ENCODE peak calls at places on chromosomes 2 and 18, in five cellular contexts. T is lower leg skin; B is activated naive CD8-positive, alpha-beta T cell treated with anti-CD3 and anti-CD28 coated beads for 36 hours; C is fibroblast of mammary gland; I is HFFc6. P is an unnamed sample.

GRCh38 chr18:23260932-23261590 is 125.8 kb downstream of the CABLES1 start:
- DNase-seq in T (no peak), B (no peak), C (no peak), I (no peak), P (no peak)

GRCh38 chr2:179272406-179273192 is 8.0 kb upstream of the SESTD1 start:
- DNase-seq in T (no peak), B (no peak), C (peak), I (peak), P (no peak)

GRCh38 chr2:189285962-189286648 is 106.5 kb upstream of the COL5A2 start:
- DNase-seq in T (no peak), B (no peak), C (peak), I (peak), P (no peak)

GRCh38 chr2:98438190-98439133 is 6.2 kb upstream of the INPP4A start:
- DNase-seq in T (no peak), B (no peak), C (no peak), I (no peak), P (no peak)

GRCh38 chr2:109376796-109377495 is 236.8 kb downstream of the SEPTIN10 start:
- DNase-seq in T (no peak), B (no peak), C (peak), I (peak), P (no peak)

GRCh38 chr2:21392660-21393059 is 268.9 kb downstream of the TDRD15 start:
- DNase-seq in T (no peak), B (no peak), C (no peak), I (no peak), P (no peak)

GRCh38 chr2:99081886-99082285 is 59.6 kb upstream of the C2orf15 start:
- DNase-seq in T (no peak), B (no peak), C (no peak), I (no peak), P (no peak)

GRCh38 chr2:43269706-43270105 is 43.3 kb upstream of the ZFP36L2 start:
- DNase-seq in T (peak), B (no peak), C (peak), I (peak), P (peak)

GRCh38 chr2:10963155-10963554 is 51.4 kb downstream of the KCNF1 start:
- DNase-seq in T (no peak), B (no peak), C (peak), I (peak), P (no peak)

GRCh38 chr2:3461781-3462492 is 57.4 kb downstream of the ADI1 start:
- DNase-seq in T (no peak), B (peak), C (peak), I (peak), P (peak)

GRCh38 chr2:41579811-41580210 is 468.0 kb upstream of the PKDCC start:
- DNase-seq in T (no peak), B (no peak), C (peak), I (no peak), P (no peak)

GRCh38 chr18:1002653-1003178 is 98.0 kb downstream of the ADCYAP1 start:
- DNase-seq in T (no peak), B (no peak), C (peak), I (no peak), P (no peak)

GRCh38 chr2:44793322-44793870 is 148.1 kb upstream of the SIX3 start:
- DNase-seq in T (no peak), B (no peak), C (peak), I (peak), P (no peak)

GRCh38 chr2:98734157-98734556 is 3.2 kb upstream of the MGAT4A start:
- DNase-seq in T (no peak), B (no peak), C (no peak), I (no peak), P (no peak)

GRCh38 chr2:118266086-118266485 is 177.8 kb downstream of the INSIG2 start:
- DNase-seq in T (no peak), B (no peak), C (peak), I (no peak), P (no peak)

GRCh38 chr2:199463000-199463692 is 5.4 kb upstream of the SATB2 start:
- DNase-seq in T (no peak), B (peak), C (peak), I (peak), P (peak)

GRCh38 chr18:13407484-13407883 is 188.9 kb downstream of the LDLRAD4 start:
- DNase-seq in T (no peak), B (no peak), C (no peak), I (no peak), P (no peak)

GRCh38 chr2:240503848-240504247 is 53.9 kb downstream of the ANKMY1 start:
- DNase-seq in T (peak), B (no peak), C (no peak), I (no peak), P (no peak)

GRCh38 chr2:240250150-240250984 is 109.9 kb upstream of the OTOS start:
- DNase-seq in T (peak), B (no peak), C (no peak), I (no peak), P (no peak)

GRCh38 chr18:59610546-59611140 is 86.6 kb downstream of the CCBE1 start:
- DNase-seq in T (no peak), B (no peak), C (no peak), I (no peak), P (no peak)

GRCh38 chr2:35081001-35081628 is 1274.5 kb upstream of the CRIM1 start:
- DNase-seq in T (no peak), B (no peak), C (no peak), I (no peak), P (no peak)

GRCh38 chr2:203583696-203584095 is 48.6 kb upstream of the RAPH1 start:
- DNase-seq in T (no peak), B (peak), C (peak), I (peak), P (peak)

GRCh38 chr2:72917138-72917874 is at the start of gene EMX1:
- DNase-seq in T (no peak), B (peak), C (no peak), I (no peak), P (peak)

GRCh38 chr2:29723255-29724001 is 198.0 kb downstream of the ALK start:
- DNase-seq in T (no peak), B (no peak), C (no peak), I (no peak), P (no peak)

GRCh38 chr18:79377187-79377891 is 18.4 kb upstream of the NFATC1 start:
- DNase-seq in T (no peak), B (no peak), C (no peak), I (no peak), P (no peak)

GRCh38 chr2:24883946-24884345 is 36.1 kb downstream of the ADCY3 start:
- DNase-seq in T (no peak), B (no peak), C (peak), I (no peak), P (no peak)

GRCh38 chr2:120308038-120308910 is 37.7 kb upstream of the INHBB start:
- DNase-seq in T (no peak), B (peak), C (peak), I (no peak), P (peak)

GRCh38 chr18:47050468-47050867 is 15.0 kb upstream of the ELOA2 start:
- DNase-seq in T (no peak), B (no peak), C (peak), I (peak), P (peak)

GRCh38 chr2:25491966-25492532 is 150.3 kb upstream of the DNMT3A start:
- DNase-seq in T (no peak), B (no peak), C (peak), I (no peak), P (no peak)

GRCh38 chr2:12507295-12507694 is 209.4 kb upstream of the TRIB2 start:
- DNase-seq in T (peak), B (peak), C (peak), I (peak), P (peak)

GRCh38 chr18:4144201-4144600 is 310.9 kb downstream of the DLGAP1 start:
- DNase-seq in T (no peak), B (no peak), C (no peak), I (no peak), P (no peak)

GRCh38 chr2:122478773-122479172 is 723.3 kb downstream of the TSN start:
- DNase-seq in T (no peak), B (no peak), C (peak), I (no peak), P (no peak)

GRCh38 chr2:168851674-168852320 is 38.4 kb downstream of the SPC25 start:
- DNase-seq in T (no peak), B (no peak), C (peak), I (peak), P (no peak)

GRCh38 chr2:157835425-157835824 is 40.7 kb downstream of the ACVR1 start:
- DNase-seq in T (no peak), B (no peak), C (no peak), I (no peak), P (no peak)

GRCh38 chr18:76483780-76484179 is 11.3 kb downstream of the ZNF516 start:
- DNase-seq in T (no peak), B (no peak), C (no peak), I (no peak), P (no peak)

GRCh38 chr2:166384774-166385173 is 9.0 kb upstream of the SCN9A start:
- DNase-seq in T (no peak), B (no peak), C (peak), I (peak), P (no peak)

P was measured in activated CD8-positive, alpha-beta T cell treated with anti-CD3 and anti-CD28 coated beads for 36 hours.